ENCODE peak calls at places on chromosome 3, in six cellular contexts. K, P, D, Y, F and H are unnamed samples. For H3K4me1 and H3K27me3, the result is how much of the 10 kb centered on the place peaks cover.

GRCh38 chr3:134476977-134477376 is 8.8 kb downstream of the ANAPC13 start:
- DNase-seq in K (no peak), P (no peak), D (no peak), Y (no peak), F (no peak), H (no peak)

GRCh38 chr3:146065573-146066006 is 95.4 kb downstream of the PLOD2 start:
- DNase-seq in K (no peak), P (peak), D (peak), Y (no peak), F (peak), H (no peak)

GRCh38 chr3:154421067-154421466 is 8.9 kb downstream of the GPR149 start:
- DNase-seq in K (no peak), P (peak), D (no peak), Y (no peak), F (peak), H (no peak)

GRCh38 chr3:191440532-191440931 is 20.4 kb upstream of the PYDC2 start:
- DNase-seq in K (no peak), P (no peak), D (no peak), Y (no peak), F (no peak), H (no peak)

GRCh38 chr3:126100688-126101301 is 16.9 kb upstream of the SLC41A3 start:
- DNase-seq in K (no peak), P (peak), D (no peak), Y (no peak), F (no peak), H (no peak)

GRCh38 chr3:168914662-168915061 is 748.9 kb downstream of the MECOM start:
- DNase-seq in K (no peak), P (peak), D (no peak), Y (no peak), F (peak), H (no peak)

GRCh38 chr3:36494461-36495109 is 114.3 kb downstream of the STAC start:
- DNase-seq in K (no peak), P (no peak), D (no peak), Y (peak), F (no peak), H (no peak)

GRCh38 chr3:137692803-137693431 is 71.2 kb upstream of the SOX14 start:
- DNase-seq in K (no peak), P (no peak), D (peak), Y (no peak), F (peak), H (no peak)

GRCh38 chr3:187717572-187717971 is 15.2 kb upstream of the RTP2 start:
- DNase-seq in K (no peak), P (no peak), D (no peak), Y (no peak), F (no peak), H (no peak)

GRCh38 chr3:72487946-72488735 is 360.1 kb downstream of the SHQ1 start:
- DNase-seq in K (no peak), P (no peak), D (no peak), Y (no peak), F (no peak), H (no peak)

GRCh38 chr3:184289426-184289938 is 9.6 kb upstream of the PSMD2 start:
- DNase-seq in K (peak), P (peak), D (peak), Y (peak), F (peak), H (peak)

GRCh38 chr3:56856686-56857577 is 55.2 kb upstream of the ARHGEF3 start:
- DNase-seq in K (no peak), P (no peak), D (no peak), Y (no peak), F (no peak), H (no peak)

GRCh38 chr3:119176778-119177177 is 3.4 kb downstream of the UPK1B start:
- DNase-seq in K (no peak), P (no peak), D (no peak), Y (no peak), F (no peak), H (no peak)

GRCh38 chr3:119184083-119184482 is 10.7 kb downstream of the UPK1B start:
- DNase-seq in K (no peak), P (no peak), D (no peak), Y (no peak), F (no peak), H (no peak)

GRCh38 chr3:119177321-119177720 is 3.9 kb downstream of the UPK1B start:
- DNase-seq in K (no peak), P (no peak), D (no peak), Y (no peak), F (peak), H (no peak)

GRCh38 chr3:119184808-119185690 is 11.7 kb downstream of the UPK1B start:
- DNase-seq in K (no peak), P (no peak), D (no peak), Y (no peak), F (peak), H (no peak)

DNA sequence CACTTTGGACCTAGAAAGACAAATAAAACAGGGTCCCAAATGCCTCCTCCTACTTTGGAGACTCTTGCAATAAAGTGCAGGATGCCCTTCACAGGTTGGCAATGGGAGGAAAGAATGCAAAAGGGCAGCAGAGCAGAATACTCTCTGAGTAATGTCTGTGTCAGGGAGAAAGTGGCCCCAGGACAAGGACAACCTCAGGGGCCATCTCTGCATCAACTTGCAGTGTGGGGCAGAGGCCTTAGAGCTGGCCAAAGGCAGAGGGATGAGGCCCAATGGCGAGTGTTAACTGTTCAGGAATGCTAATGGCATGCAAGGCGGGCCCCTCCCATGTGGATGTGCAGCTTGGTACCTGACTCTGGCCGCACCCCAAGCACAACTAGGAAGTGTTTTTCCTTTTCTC is 8.4 kb downstream of the UPK1B start:
- DNase-seq in K (no peak), P (no peak), D (no peak), Y (no peak), F (peak), H (no peak)
- H3K4me1 ChIP-seq in K (under half), P (under half), D (under half), Y (under half), F (half or more), H (under half)

GRCh38 chr3:54196330-54196975 is 74.1 kb downstream of the CACNA2D3 start:
- DNase-seq in K (no peak), P (no peak), D (no peak), Y (no peak), F (no peak), H (no peak)
- H3K27me3 ChIP-seq in K (under half), P (under half), D (under half), Y (under half), F (under half), H (under half)

DNA sequence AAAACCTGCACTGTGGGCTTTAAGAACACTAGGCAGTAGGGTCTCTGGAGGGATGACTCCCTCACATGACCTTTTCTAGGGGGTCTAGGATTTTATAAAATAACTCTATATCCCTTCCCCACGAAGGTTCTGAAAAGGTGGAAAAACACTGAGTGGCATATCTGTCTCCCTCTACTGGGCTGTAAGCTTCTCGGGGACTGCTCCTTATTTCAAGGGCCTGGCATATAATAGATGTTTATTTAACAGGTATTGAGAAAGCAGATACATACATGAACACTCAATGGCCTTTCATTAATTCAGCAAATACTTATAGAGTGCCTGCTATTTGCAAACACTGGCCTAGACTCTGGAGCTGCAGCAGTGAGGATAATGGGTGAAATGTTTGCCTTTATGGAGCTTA is 146.2 kb upstream of the WNT5A start:
- DNase-seq in K (no peak), P (no peak), D (no peak), Y (no peak), F (no peak), H (no peak)
- TF ChIP-seq CTCF in K (no peak), P (no peak), D (no peak), Y (no peak), F (no peak), H (no peak)

GRCh38 chr3:114221165-114221880 is 16.1 kb downstream of the ZNF80 start:
- DNase-seq in K (no peak), P (no peak), D (no peak), Y (no peak), F (no peak), H (no peak)

GRCh38 chr3:114221881-114222264 is 15.5 kb downstream of the ZNF80 start:
- DNase-seq in K (no peak), P (no peak), D (no peak), Y (no peak), F (no peak), H (no peak)

GRCh38 chr3:114227076-114227475 is 10.3 kb downstream of the ZNF80 start:
- DNase-seq in K (no peak), P (no peak), D (no peak), Y (no peak), F (no peak), H (no peak)

GRCh38 chr3:114223146-114223545 is 14.2 kb downstream of the ZNF80 start:
- DNase-seq in K (no peak), P (peak), D (no peak), Y (no peak), F (no peak), H (no peak)

DNA sequence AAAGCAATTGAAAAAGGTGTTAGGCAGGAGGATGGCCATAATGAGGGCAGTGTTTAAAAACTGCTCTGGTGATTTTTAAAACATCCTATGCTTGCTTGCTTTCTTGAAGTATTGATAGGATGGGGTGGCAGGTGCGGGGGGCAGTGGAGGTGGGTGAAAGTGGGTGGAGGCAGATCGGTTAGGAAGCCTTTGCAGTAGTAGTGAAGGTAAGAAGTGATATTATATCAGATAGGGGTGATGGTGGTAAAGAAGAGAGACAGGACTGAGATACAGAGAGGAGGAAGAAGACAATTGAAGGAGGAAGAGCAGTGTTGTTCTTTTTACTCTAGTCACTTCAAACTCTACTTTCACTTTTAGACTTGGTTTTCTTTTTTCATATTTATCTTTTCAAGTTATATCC is 11.1 kb downstream of the ZNF80 start:
- DNase-seq in K (no peak), P (no peak), D (no peak), Y (no peak), F (no peak), H (no peak)
- H3K4me1 ChIP-seq in K (under half), P (under half), D (under half), Y (under half), F (under half), H (half or more)